ENCODE peak calls at places on chromosomes 13 and 19, in ten cellular contexts. T, X, R, Q, L, K, S, N, V and C are unnamed samples.
A peak's percentile ranks its signal among the peaks of the same experiment; 100 is the strongest.

GRCh38 chr13:44199627-44200207 is 173.9 kb upstream of the SERP2 start:
- DNase-seq in S (no peak), V (no peak), X (no peak), L (no peak), Q (no peak), K (no peak), N (no peak), R (no peak), T (no peak), C (no peak)

GRCh38 chr19:6736169-6736916 is 1.0 kb downstream of the GPR108 start:
- DNase-seq in N (peak; percentile 31), R (peak; percentile 90), X (peak; percentile 88), L (peak; percentile 66), V (no peak), Q (peak; percentile 100), S (peak; percentile 75), K (peak; percentile 68), T (peak; percentile 65), C (peak; percentile 83)

GRCh38 chr13:114072421-114072820 is 60.0 kb downstream of the RASA3 start:
- DNase-seq in R (no peak), T (no peak), L (no peak), Q (peak; percentile 61), K (no peak), V (peak; percentile 18), S (no peak), N (no peak), X (peak; percentile 22), C (no peak)

GRCh38 chr13:22927008-22927393 is 253.8 kb upstream of the SGCG start:
- DNase-seq in Q (no peak), V (no peak), L (no peak), N (no peak), K (no peak), T (no peak), S (no peak), R (no peak), X (peak; percentile 80), C (no peak)

GRCh38 chr19:50213925-50214324 is 10.5 kb downstream of the MYH14 start:
- DNase-seq in R (no peak), T (no peak), N (no peak), K (no peak), V (no peak), L (no peak), X (no peak), Q (no peak), S (no peak), C (no peak)

GRCh38 chr13:30711375-30711774 is 24.0 kb upstream of the ALOX5AP start:
- DNase-seq in T (no peak), Q (peak; percentile 69), R (no peak), N (no peak), S (no peak), X (no peak), V (no peak), L (no peak), K (no peak), C (no peak)

GRCh38 chr19:3783660-3784584 is 2.3 kb downstream of the MATK start:
- DNase-seq in Q (peak; percentile 72), L (peak; percentile 70), S (no peak), X (peak; percentile 64), T (no peak), K (no peak), N (no peak), R (no peak), V (no peak), C (no peak)

GRCh38 chr13:49635599-49636433 is 7.5 kb downstream of the ARL11 start:
- DNase-seq in Q (no peak), V (no peak), N (no peak), T (no peak), K (peak; percentile 12), L (peak; percentile 25), R (no peak), S (no peak), X (no peak), C (no peak)

GRCh38 chr13:33678084-33678483 is 139.9 kb upstream of the RFC3 start:
- DNase-seq in X (no peak), N (no peak), Q (no peak), S (no peak), V (no peak), L (no peak), R (no peak), K (no peak), T (no peak), C (no peak)

GRCh38 chr13:91017031-91017668 is 330.3 kb upstream of the MIR17HG start:
- DNase-seq in N (no peak), R (peak; percentile 88), T (peak; percentile 44), Q (peak; percentile 86), L (no peak), V (no peak), X (peak; percentile 41), K (peak; percentile 48), S (no peak), C (no peak)

GRCh38 chr19:14059093-14059480 is 2.8 kb downstream of the PALM3 start:
- DNase-seq in X (peak; percentile 67), K (peak; percentile 35), T (peak; percentile 36), Q (peak; percentile 85), V (no peak), L (peak; percentile 46), R (peak; percentile 47), N (no peak), S (no peak), C (no peak)

GRCh38 chr13:48094404-48094780 is 512 bp downstream of the MED4 start:
- DNase-seq in R (peak; percentile 22), Q (peak; percentile 73), L (no peak), N (no peak), T (no peak), S (no peak), V (no peak), K (no peak), X (no peak), C (no peak)

GRCh38 chr13:35694549-35695233 is 218.2 kb upstream of the MAB21L1 start:
- DNase-seq in R (no peak), T (no peak), S (no peak), N (no peak), K (no peak), L (no peak), V (no peak), X (no peak), Q (no peak), C (no peak)

GRCh38 chr13:23741879-23742510 is 147.2 kb downstream of the MIPEP start:
- DNase-seq in L (no peak), N (no peak), T (peak; percentile 54), Q (no peak), V (no peak), S (no peak), R (peak; percentile 29), X (no peak), K (no peak), C (no peak)

GRCh38 chr13:23766939-23767338 is 122.3 kb downstream of the MIPEP start:
- DNase-seq in K (no peak), V (no peak), Q (no peak), T (no peak), S (no peak), N (no peak), X (no peak), R (no peak), L (no peak), C (no peak)

DNA sequence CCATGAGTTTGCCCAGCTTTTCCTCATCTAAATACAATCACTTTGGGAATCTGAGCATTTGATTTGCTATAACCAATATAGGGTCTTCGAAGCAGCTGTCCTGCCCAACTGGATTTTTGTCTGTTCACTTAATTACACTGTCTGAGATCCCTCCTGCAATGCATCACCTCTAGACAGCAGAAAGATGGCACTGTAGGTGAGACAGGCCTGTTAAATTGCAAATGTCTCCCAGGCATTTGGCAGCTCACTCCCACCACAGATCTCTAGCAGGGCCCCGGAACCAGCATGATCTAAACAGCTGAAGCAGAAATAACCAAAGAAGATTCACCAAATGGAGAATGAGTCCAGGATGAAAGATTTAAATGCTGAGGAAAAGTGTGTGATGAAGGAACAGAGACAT is 41.9 kb upstream of the SERPINE3 start:
- DNase-seq in L (no peak), K (no peak), V (no peak), N (no peak), X (no peak), T (no peak), S (no peak), R (peak; percentile 5), Q (no peak), C (no peak)
- TF ChIP-seq CTCF in L (no peak), K (no peak), V (no peak), N (no peak), X (no peak), T (no peak), S (no peak), R (peak; percentile 37), Q (no peak), C (no peak)

GRCh38 chr13:24865158-24865557 is 101.2 kb downstream of the RNF17 start:
- DNase-seq in L (no peak), T (no peak), K (no peak), S (no peak), N (no peak), R (peak; percentile 18), V (no peak), Q (no peak), X (no peak), C (no peak)
- TF ChIP-seq CTCF in L (no peak), T (peak; percentile 19), K (no peak), S (no peak), N (no peak), R (peak; percentile 65), V (no peak), Q (peak; percentile 41), X (no peak), C (no peak)

GRCh38 chr13:51849145-51850101 is 4.4 kb upstream of the TMEM272 start:
- DNase-seq in T (peak; percentile 47), L (no peak), R (peak; percentile 62), S (no peak), Q (peak; percentile 77), X (peak; percentile 72), N (no peak), K (peak; percentile 45), V (no peak), C (peak; percentile 55)
- TF ChIP-seq CTCF in T (peak; percentile 61), L (peak; percentile 46), R (peak; percentile 91), S (no peak), Q (peak; percentile 53), X (peak; percentile 66), N (peak; percentile 55), K (peak; percentile 82), V (no peak), C (peak; percentile 82)

DNA sequence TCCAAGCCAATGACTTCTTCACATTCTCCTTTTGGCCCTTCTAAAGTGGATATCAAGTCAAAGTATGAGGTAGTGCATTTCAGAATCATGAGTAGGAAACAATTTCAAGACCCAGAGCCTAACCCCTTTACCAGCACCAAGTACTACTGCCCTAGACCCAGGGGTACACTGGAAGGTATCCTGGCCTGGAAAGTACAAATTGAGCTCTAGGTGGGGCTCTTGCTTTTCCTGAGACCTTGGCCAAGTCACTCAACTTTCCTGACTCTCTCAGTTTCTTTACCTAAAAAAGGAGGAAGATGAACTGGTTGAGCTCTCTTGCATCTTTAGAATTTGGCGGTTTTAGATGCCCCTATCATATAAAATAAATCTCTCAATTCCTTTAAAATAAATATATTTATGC is 204.7 kb downstream of the FGF14 start:
- DNase-seq in X (no peak), K (no peak), T (no peak), Q (no peak), N (no peak), S (no peak), R (no peak), V (no peak), L (no peak), C (no peak)
- TF ChIP-seq CTCF in X (peak; percentile 32), K (peak; percentile 18), T (no peak), Q (no peak), N (no peak), S (no peak), R (peak; percentile 20), V (no peak), L (no peak), C (no peak)